ENCODE peak calls at places on chromosomes 11 and 22, in seven cellular contexts. One of them, this sample, is unnamed.

GRCh38 chr11:87296627-87297026 is 258.9 kb downstream of the TMEM135 start:
- DNase-seq in anterior cingulate cortex: no peak
- DNase-seq in occipital lobe: no peak
- DNase-seq in mucosa of descending colon: no peak
- DNase-seq in NCI-H460: no peak
- DNase-seq in GM12865: no peak
- DNase-seq in RPMI7951: no peak
- DNase-seq in this sample: no peak

GRCh38 chr22:25232301-25232700 is 12.9 kb downstream of the CRYBB2 start:
- DNase-seq in NCI-H460: no peak
- DNase-seq in RPMI7951: no peak
- DNase-seq in GM12865: no peak
- DNase-seq in anterior cingulate cortex: no peak
- DNase-seq in occipital lobe: no peak
- DNase-seq in mucosa of descending colon: no peak
- DNase-seq in this sample: no peak

GRCh38 chr11:110772863-110773262 is 60.6 kb upstream of the ARHGAP20 start:
- DNase-seq in occipital lobe: no peak
- DNase-seq in RPMI7951: no peak
- DNase-seq in anterior cingulate cortex: no peak
- DNase-seq in mucosa of descending colon: no peak
- DNase-seq in NCI-H460: no peak
- DNase-seq in GM12865: peak
- DNase-seq in this sample: no peak

GRCh38 chr11:76788661-76789442 is 5.7 kb downstream of the TSKU start:
- DNase-seq in occipital lobe: no peak
- DNase-seq in NCI-H460: no peak
- DNase-seq in GM12865: no peak
- DNase-seq in anterior cingulate cortex: peak
- DNase-seq in mucosa of descending colon: peak
- DNase-seq in RPMI7951: peak
- DNase-seq in this sample: no peak

GRCh38 chr22:27204817-27205216 is 547.4 kb downstream of the MIAT start:
- DNase-seq in anterior cingulate cortex: no peak
- DNase-seq in occipital lobe: no peak
- DNase-seq in RPMI7951: no peak
- DNase-seq in GM12865: no peak
- DNase-seq in NCI-H460: no peak
- DNase-seq in mucosa of descending colon: no peak
- DNase-seq in this sample: no peak

GRCh38 chr11:122398167-122398566 is 257.4 kb upstream of the UBASH3B start:
- DNase-seq in NCI-H460: no peak
- DNase-seq in GM12865: peak
- DNase-seq in occipital lobe: no peak
- DNase-seq in RPMI7951: no peak
- DNase-seq in anterior cingulate cortex: no peak
- DNase-seq in mucosa of descending colon: no peak
- DNase-seq in this sample: no peak

GRCh38 chr22:30649430-30650007 is 13.9 kb downstream of the SLC35E4 start:
- DNase-seq in GM12865: peak
- DNase-seq in mucosa of descending colon: peak
- DNase-seq in occipital lobe: peak
- DNase-seq in RPMI7951: peak
- DNase-seq in anterior cingulate cortex: no peak
- DNase-seq in NCI-H460: peak
- DNase-seq in this sample: peak

GRCh38 chr11:128522943-128523518 is 64.3 kb downstream of the ETS1 start:
- DNase-seq in occipital lobe: no peak
- DNase-seq in anterior cingulate cortex: no peak
- DNase-seq in NCI-H460: no peak
- DNase-seq in GM12865: peak
- DNase-seq in mucosa of descending colon: no peak
- DNase-seq in RPMI7951: no peak
- DNase-seq in this sample: no peak

GRCh38 chr22:19990609-19991394 is 25.8 kb downstream of the ARVCF start:
- DNase-seq in NCI-H460: no peak
- DNase-seq in GM12865: no peak
- DNase-seq in occipital lobe: no peak
- DNase-seq in anterior cingulate cortex: no peak
- DNase-seq in RPMI7951: no peak
- DNase-seq in mucosa of descending colon: peak
- DNase-seq in this sample: no peak

GRCh38 chr11:12526789-12527188 is 147.4 kb upstream of the TEAD1 start:
- DNase-seq in NCI-H460: no peak
- DNase-seq in occipital lobe: no peak
- DNase-seq in anterior cingulate cortex: no peak
- DNase-seq in RPMI7951: peak
- DNase-seq in GM12865: no peak
- DNase-seq in mucosa of descending colon: no peak
- DNase-seq in this sample: peak

GRCh38 chr11:124198852-124199389 is 15.8 kb downstream of the OR10D3 start:
- DNase-seq in NCI-H460: peak
- DNase-seq in mucosa of descending colon: no peak
- DNase-seq in GM12865: no peak
- DNase-seq in occipital lobe: no peak
- DNase-seq in RPMI7951: peak
- DNase-seq in anterior cingulate cortex: no peak
- DNase-seq in this sample: no peak

GRCh38 chr11:62922189-62922589 is 1.0 kb upstream of the CHRM1 start:
- DNase-seq in NCI-H460: no peak
- DNase-seq in GM12865: no peak
- DNase-seq in RPMI7951: no peak
- DNase-seq in mucosa of descending colon: no peak
- DNase-seq in anterior cingulate cortex: no peak
- DNase-seq in occipital lobe: no peak
- DNase-seq in this sample: no peak

GRCh38 chr11:24509114-24509513 is 12.3 kb downstream of the LUZP2 start:
- DNase-seq in occipital lobe: no peak
- DNase-seq in GM12865: no peak
- DNase-seq in NCI-H460: no peak
- DNase-seq in anterior cingulate cortex: no peak
- DNase-seq in RPMI7951: no peak
- DNase-seq in mucosa of descending colon: no peak
- DNase-seq in this sample: no peak

GRCh38 chr11:30046211-30046945 is 29.5 kb upstream of the KCNA4 start:
- DNase-seq in NCI-H460: no peak
- DNase-seq in GM12865: peak
- DNase-seq in RPMI7951: peak
- DNase-seq in anterior cingulate cortex: no peak
- DNase-seq in mucosa of descending colon: no peak
- DNase-seq in occipital lobe: no peak
- DNase-seq in this sample: no peak

GRCh38 chr11:93623179-93623578 is 38.3 kb upstream of the CEP295 start:
- DNase-seq in mucosa of descending colon: no peak
- DNase-seq in occipital lobe: no peak
- DNase-seq in GM12865: peak
- DNase-seq in NCI-H460: no peak
- DNase-seq in RPMI7951: peak
- DNase-seq in anterior cingulate cortex: no peak
- DNase-seq in this sample: no peak

GRCh38 chr11:76601712-76602111 is 68.8 kb downstream of the LRRC32 start:
- DNase-seq in occipital lobe: no peak
- DNase-seq in RPMI7951: no peak
- DNase-seq in anterior cingulate cortex: no peak
- DNase-seq in mucosa of descending colon: no peak
- DNase-seq in NCI-H460: no peak
- DNase-seq in GM12865: no peak
- DNase-seq in this sample: no peak

GRCh38 chr11:20031155-20032001 is 128.9 kb downstream of the DBX1 start:
- DNase-seq in GM12865: no peak
- DNase-seq in NCI-H460: no peak
- DNase-seq in occipital lobe: no peak
- DNase-seq in anterior cingulate cortex: no peak
- DNase-seq in mucosa of descending colon: no peak
- DNase-seq in RPMI7951: peak
- DNase-seq in this sample: peak

GRCh38 chr11:105282658-105283057 is 143.1 kb upstream of the CARD18 start:
- DNase-seq in occipital lobe: no peak
- DNase-seq in NCI-H460: no peak
- DNase-seq in RPMI7951: no peak
- DNase-seq in anterior cingulate cortex: no peak
- DNase-seq in mucosa of descending colon: no peak
- DNase-seq in GM12865: no peak
- DNase-seq in this sample: no peak

GRCh38 chr11:69637956-69638871 is 2.7 kb upstream of the CCND1 start:
- DNase-seq in occipital lobe: no peak
- DNase-seq in anterior cingulate cortex: no peak
- DNase-seq in NCI-H460: no peak
- DNase-seq in RPMI7951: peak
- DNase-seq in GM12865: no peak
- DNase-seq in mucosa of descending colon: peak
- DNase-seq in this sample: peak

GRCh38 chr11:17846852-17847453 is 112.4 kb downstream of the KCNC1 start:
- DNase-seq in anterior cingulate cortex: no peak
- DNase-seq in NCI-H460: no peak
- DNase-seq in occipital lobe: peak
- DNase-seq in mucosa of descending colon: no peak
- DNase-seq in RPMI7951: no peak
- DNase-seq in GM12865: peak
- DNase-seq in this sample: peak

GRCh38 chr11:76789443-76789719 is 6.2 kb downstream of the TSKU start:
- DNase-seq in RPMI7951: no peak
- DNase-seq in NCI-H460: no peak
- DNase-seq in mucosa of descending colon: no peak
- DNase-seq in occipital lobe: no peak
- DNase-seq in GM12865: no peak
- DNase-seq in anterior cingulate cortex: no peak
- DNase-seq in this sample: no peak

GRCh38 chr11:87967459-87967858 is 207.8 kb downstream of the RAB38 start:
- DNase-seq in GM12865: no peak
- DNase-seq in mucosa of descending colon: no peak
- DNase-seq in anterior cingulate cortex: no peak
- DNase-seq in RPMI7951: no peak
- DNase-seq in NCI-H460: no peak
- DNase-seq in occipital lobe: no peak
- DNase-seq in this sample: no peak

GRCh38 chr22:37824674-37825641 is 1.8 kb downstream of the GALR3 start:
- DNase-seq in GM12865: peak
- DNase-seq in occipital lobe: no peak
- DNase-seq in RPMI7951: peak
- DNase-seq in mucosa of descending colon: no peak
- DNase-seq in NCI-H460: no peak
- DNase-seq in anterior cingulate cortex: no peak
- DNase-seq in this sample: no peak

GRCh38 chr22:50418624-50419023 is 56.2 kb downstream of the SBF1 start:
- DNase-seq in mucosa of descending colon: no peak
- DNase-seq in RPMI7951: no peak
- DNase-seq in NCI-H460: no peak
- DNase-seq in GM12865: no peak
- DNase-seq in occipital lobe: no peak
- DNase-seq in anterior cingulate cortex: peak
- DNase-seq in this sample: no peak

GRCh38 chr11:128318856-128319474 is 268.4 kb downstream of the ETS1 start:
- DNase-seq in anterior cingulate cortex: no peak
- DNase-seq in mucosa of descending colon: no peak
- DNase-seq in NCI-H460: no peak
- DNase-seq in GM12865: peak
- DNase-seq in occipital lobe: no peak
- DNase-seq in RPMI7951: no peak
- DNase-seq in this sample: no peak

GRCh38 chr11:95933594-95933993 is 9.7 kb upstream of the MTMR2 start:
- DNase-seq in NCI-H460: no peak
- DNase-seq in mucosa of descending colon: no peak
- DNase-seq in anterior cingulate cortex: no peak
- DNase-seq in GM12865: no peak
- DNase-seq in occipital lobe: no peak
- DNase-seq in RPMI7951: no peak
- DNase-seq in this sample: no peak

GRCh38 chr11:1181858-1182535 is 24.2 kb downstream of the MUC5AC start:
- DNase-seq in mucosa of descending colon: peak
- DNase-seq in NCI-H460: no peak
- DNase-seq in RPMI7951: no peak
- DNase-seq in anterior cingulate cortex: no peak
- DNase-seq in GM12865: no peak
- DNase-seq in occipital lobe: no peak
- DNase-seq in this sample: no peak